ENCODE peak calls at places on chromosomes 4 and X, in nine cellular contexts. One of them, this sample, is unnamed.

GRCh38 chr4:170242471-170242870 is 152.7 kb upstream of the AADAT start:
- DNase-seq in astrocyte of the cerebellum: no peak
- DNase-seq in thoracic aorta: no peak
- DNase-seq in BJ: no peak
- DNase-seq in tibial artery: no peak
- DNase-seq in Caco-2: no peak
- DNase-seq in IMR-90: no peak
- DNase-seq in lower leg skin: no peak
- DNase-seq in choroid plexus epithelial cell: no peak
- DNase-seq in this sample: no peak

GRCh38 chr4:21752616-21753015 is 196.0 kb downstream of the KCNIP4 start:
- DNase-seq in IMR-90: no peak
- DNase-seq in astrocyte of the cerebellum: no peak
- DNase-seq in choroid plexus epithelial cell: peak
- DNase-seq in lower leg skin: no peak
- DNase-seq in thoracic aorta: no peak
- DNase-seq in tibial artery: no peak
- DNase-seq in Caco-2: no peak
- DNase-seq in BJ: no peak
- DNase-seq in this sample: no peak

GRCh38 chr4:157886650-157887049 is 286.2 kb downstream of the GASK1B start:
- DNase-seq in lower leg skin: no peak
- DNase-seq in tibial artery: no peak
- DNase-seq in BJ: no peak
- DNase-seq in astrocyte of the cerebellum: no peak
- DNase-seq in thoracic aorta: no peak
- DNase-seq in IMR-90: no peak
- DNase-seq in Caco-2: no peak
- DNase-seq in choroid plexus epithelial cell: no peak
- DNase-seq in this sample: no peak

GRCh38 chr4:3710451-3711182 is 55.6 kb upstream of the ADRA2C start:
- DNase-seq in tibial artery: no peak
- DNase-seq in astrocyte of the cerebellum: no peak
- DNase-seq in choroid plexus epithelial cell: no peak
- DNase-seq in lower leg skin: no peak
- DNase-seq in Caco-2: no peak
- DNase-seq in thoracic aorta: no peak
- DNase-seq in IMR-90: no peak
- DNase-seq in BJ: no peak
- DNase-seq in this sample: peak

GRCh38 chr4:152735302-152735917 is 44.1 kb downstream of the TIGD4 start:
- DNase-seq in astrocyte of the cerebellum: peak
- DNase-seq in thoracic aorta: no peak
- DNase-seq in Caco-2: no peak
- DNase-seq in lower leg skin: no peak
- DNase-seq in BJ: no peak
- DNase-seq in tibial artery: no peak
- DNase-seq in choroid plexus epithelial cell: peak
- DNase-seq in IMR-90: peak
- DNase-seq in this sample: no peak

GRCh38 chr4:128517096-128517738 is 229.6 kb upstream of the PGRMC2 start:
- DNase-seq in astrocyte of the cerebellum: no peak
- DNase-seq in lower leg skin: no peak
- DNase-seq in Caco-2: no peak
- DNase-seq in thoracic aorta: no peak
- DNase-seq in tibial artery: no peak
- DNase-seq in choroid plexus epithelial cell: peak
- DNase-seq in BJ: no peak
- DNase-seq in IMR-90: peak
- DNase-seq in this sample: no peak

GRCh38 chrX:7088968-7089615 is 58.4 kb upstream of the STS start:
- DNase-seq in astrocyte of the cerebellum: no peak
- DNase-seq in lower leg skin: no peak
- DNase-seq in Caco-2: peak
- DNase-seq in BJ: no peak
- DNase-seq in tibial artery: no peak
- DNase-seq in choroid plexus epithelial cell: no peak
- DNase-seq in thoracic aorta: no peak
- DNase-seq in IMR-90: no peak
- DNase-seq in this sample: peak

GRCh38 chr4:167119392-167119791 is 114.9 kb downstream of the SPOCK3 start:
- DNase-seq in choroid plexus epithelial cell: no peak
- DNase-seq in BJ: no peak
- DNase-seq in Caco-2: no peak
- DNase-seq in thoracic aorta: no peak
- DNase-seq in astrocyte of the cerebellum: no peak
- DNase-seq in tibial artery: no peak
- DNase-seq in IMR-90: no peak
- DNase-seq in lower leg skin: no peak
- DNase-seq in this sample: no peak

GRCh38 chr4:76377922-76378321 is 43.0 kb downstream of the CCDC158 start:
- DNase-seq in lower leg skin: no peak
- DNase-seq in BJ: no peak
- DNase-seq in choroid plexus epithelial cell: peak
- DNase-seq in astrocyte of the cerebellum: peak
- DNase-seq in tibial artery: no peak
- DNase-seq in IMR-90: peak
- DNase-seq in Caco-2: peak
- DNase-seq in thoracic aorta: no peak
- DNase-seq in this sample: peak

DNA sequence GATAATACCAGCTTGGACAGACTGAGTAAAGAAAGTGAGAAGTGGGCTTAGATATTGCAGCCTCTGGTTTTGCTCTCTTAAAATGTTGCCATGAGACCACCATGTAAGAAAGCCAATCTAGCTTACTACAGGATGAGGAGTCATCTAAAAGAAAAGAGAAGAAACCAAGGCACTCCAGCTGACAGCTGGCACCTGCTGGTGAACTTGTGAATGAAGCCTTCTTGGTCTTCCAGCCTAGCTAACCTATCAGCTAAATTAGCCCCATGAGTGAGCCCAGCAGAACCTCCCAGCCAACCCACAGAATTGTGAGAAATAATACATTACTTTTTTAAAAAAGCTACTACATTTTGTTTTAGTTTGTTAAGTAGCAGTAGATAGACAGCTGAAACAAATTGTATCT is 154.5 kb upstream of the QRFPR start:
- DNase-seq in astrocyte of the cerebellum: no peak
- DNase-seq in tibial artery: no peak
- DNase-seq in BJ: no peak
- DNase-seq in lower leg skin: no peak
- DNase-seq in IMR-90: no peak
- DNase-seq in choroid plexus epithelial cell: no peak
- DNase-seq in thoracic aorta: no peak
- DNase-seq in Caco-2: no peak
- DNase-seq in this sample: no peak
- TF ChIP-seq CTCF in astrocyte of the cerebellum: no peak
- TF ChIP-seq CTCF in tibial artery: no peak
- TF ChIP-seq CTCF in BJ: no peak
- TF ChIP-seq CTCF in lower leg skin: no peak
- TF ChIP-seq CTCF in IMR-90: no peak
- TF ChIP-seq CTCF in choroid plexus epithelial cell: no peak
- TF ChIP-seq CTCF in thoracic aorta: no peak
- TF ChIP-seq CTCF in Caco-2: no peak
- TF ChIP-seq CTCF in this sample: no peak

GRCh38 chrX:70042399-70043371 is 7.1 kb downstream of the AWAT2 start:
- DNase-seq in choroid plexus epithelial cell: no peak
- DNase-seq in astrocyte of the cerebellum: no peak
- DNase-seq in thoracic aorta: no peak
- DNase-seq in tibial artery: no peak
- DNase-seq in BJ: no peak
- DNase-seq in Caco-2: peak
- DNase-seq in IMR-90: peak
- DNase-seq in lower leg skin: peak
- DNase-seq in this sample: no peak
- TF ChIP-seq CTCF in choroid plexus epithelial cell: no peak
- TF ChIP-seq CTCF in astrocyte of the cerebellum: no peak
- TF ChIP-seq CTCF in thoracic aorta: no peak
- TF ChIP-seq CTCF in tibial artery: no peak
- TF ChIP-seq CTCF in BJ: no peak
- TF ChIP-seq CTCF in Caco-2: no peak
- TF ChIP-seq CTCF in IMR-90: no peak
- TF ChIP-seq CTCF in lower leg skin: no peak
- TF ChIP-seq CTCF in this sample: no peak

GRCh38 chr4:42404001-42404400 is 6.7 kb downstream of the SHISA3 start:
- DNase-seq in BJ: no peak
- DNase-seq in Caco-2: no peak
- DNase-seq in choroid plexus epithelial cell: no peak
- DNase-seq in tibial artery: no peak
- DNase-seq in astrocyte of the cerebellum: no peak
- DNase-seq in IMR-90: no peak
- DNase-seq in thoracic aorta: no peak
- DNase-seq in lower leg skin: no peak
- DNase-seq in this sample: no peak
- TF ChIP-seq CTCF in BJ: no peak
- TF ChIP-seq CTCF in Caco-2: peak
- TF ChIP-seq CTCF in choroid plexus epithelial cell: peak
- TF ChIP-seq CTCF in tibial artery: no peak
- TF ChIP-seq CTCF in astrocyte of the cerebellum: no peak
- TF ChIP-seq CTCF in IMR-90: no peak
- TF ChIP-seq CTCF in thoracic aorta: no peak
- TF ChIP-seq CTCF in lower leg skin: no peak
- TF ChIP-seq CTCF in this sample: no peak

DNA sequence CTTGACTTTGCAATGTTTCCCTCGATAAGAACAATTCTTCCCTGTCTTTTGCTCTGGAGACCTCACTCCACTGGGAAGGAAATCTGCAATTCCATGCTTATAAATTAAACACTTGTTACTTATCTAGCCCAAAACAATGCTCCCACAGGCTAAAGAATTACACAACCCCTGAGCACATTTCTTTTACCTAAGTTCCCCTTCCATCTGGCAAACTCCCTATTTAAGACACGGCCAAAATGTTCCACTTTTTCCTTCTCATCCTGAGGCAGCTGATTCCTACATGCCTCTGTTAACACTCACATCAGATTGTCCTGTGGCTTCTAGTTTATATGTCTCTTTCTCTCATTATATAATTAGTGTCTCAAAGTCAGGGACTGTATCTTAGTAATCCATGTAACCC is 211.7 kb downstream of the COX18 start:
- DNase-seq in astrocyte of the cerebellum: no peak
- DNase-seq in tibial artery: no peak
- DNase-seq in lower leg skin: no peak
- DNase-seq in choroid plexus epithelial cell: peak
- DNase-seq in thoracic aorta: no peak
- DNase-seq in IMR-90: no peak
- DNase-seq in BJ: no peak
- DNase-seq in Caco-2: no peak
- DNase-seq in this sample: no peak
- TF ChIP-seq CTCF in astrocyte of the cerebellum: no peak
- TF ChIP-seq CTCF in tibial artery: no peak
- TF ChIP-seq CTCF in lower leg skin: no peak
- TF ChIP-seq CTCF in choroid plexus epithelial cell: no peak
- TF ChIP-seq CTCF in thoracic aorta: no peak
- TF ChIP-seq CTCF in IMR-90: no peak
- TF ChIP-seq CTCF in BJ: no peak
- TF ChIP-seq CTCF in Caco-2: no peak
- TF ChIP-seq CTCF in this sample: no peak

GRCh38 chr4:147059064-147059731 is 113.5 kb upstream of the TTC29 start:
- DNase-seq in BJ: no peak
- DNase-seq in lower leg skin: no peak
- DNase-seq in Caco-2: no peak
- DNase-seq in thoracic aorta: no peak
- DNase-seq in IMR-90: no peak
- DNase-seq in choroid plexus epithelial cell: no peak
- DNase-seq in tibial artery: no peak
- DNase-seq in astrocyte of the cerebellum: no peak
- DNase-seq in this sample: no peak

GRCh38 chr4:147054241-147054902 is 108.7 kb upstream of the TTC29 start:
- DNase-seq in lower leg skin: no peak
- DNase-seq in thoracic aorta: no peak
- DNase-seq in IMR-90: no peak
- DNase-seq in Caco-2: no peak
- DNase-seq in tibial artery: no peak
- DNase-seq in astrocyte of the cerebellum: no peak
- DNase-seq in BJ: no peak
- DNase-seq in choroid plexus epithelial cell: no peak
- DNase-seq in this sample: no peak

GRCh38 chr4:147057631-147057980 is 111.9 kb upstream of the TTC29 start:
- DNase-seq in tibial artery: no peak
- DNase-seq in BJ: no peak
- DNase-seq in astrocyte of the cerebellum: no peak
- DNase-seq in Caco-2: no peak
- DNase-seq in lower leg skin: no peak
- DNase-seq in IMR-90: peak
- DNase-seq in thoracic aorta: no peak
- DNase-seq in choroid plexus epithelial cell: peak
- DNase-seq in this sample: no peak

GRCh38 chr4:147060171-147060931 is 114.7 kb upstream of the TTC29 start:
- DNase-seq in lower leg skin: no peak
- DNase-seq in astrocyte of the cerebellum: peak
- DNase-seq in choroid plexus epithelial cell: peak
- DNase-seq in IMR-90: peak
- DNase-seq in BJ: peak
- DNase-seq in Caco-2: no peak
- DNase-seq in tibial artery: peak
- DNase-seq in thoracic aorta: no peak
- DNase-seq in this sample: no peak

DNA sequence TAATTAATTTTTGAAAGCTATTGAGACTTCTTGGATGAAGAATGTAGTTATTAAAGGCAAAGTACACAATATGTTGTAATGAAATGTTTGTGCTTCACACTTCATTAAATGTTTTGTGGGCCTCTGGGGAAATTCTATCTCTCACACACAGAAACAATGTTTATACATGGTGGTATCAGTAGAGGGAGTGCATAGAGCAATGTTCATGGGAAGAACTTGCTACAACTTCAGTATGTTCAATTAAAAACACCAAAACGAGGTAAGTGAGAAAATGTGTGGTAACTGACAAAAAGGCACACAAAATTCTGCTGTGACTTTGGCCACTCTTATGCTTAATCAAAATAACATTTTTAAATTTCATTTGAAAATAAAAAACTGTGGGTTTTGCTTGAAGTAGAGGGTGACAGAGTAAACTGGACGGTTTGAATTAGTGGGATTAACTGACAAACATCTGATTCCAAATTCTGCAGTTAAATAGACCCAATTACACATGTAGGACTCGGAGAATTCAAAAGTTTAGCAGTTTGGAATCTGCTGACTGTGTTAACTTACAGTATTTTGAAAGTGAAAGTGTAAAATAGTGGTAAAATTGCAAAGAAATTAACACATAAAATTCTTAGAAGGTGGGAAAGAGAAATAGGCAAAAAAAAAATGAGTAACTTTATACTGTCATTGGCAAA is 111.4 kb upstream of the TTC29 start:
- DNase-seq in lower leg skin: no peak
- DNase-seq in Caco-2: no peak
- DNase-seq in tibial artery: no peak
- DNase-seq in thoracic aorta: no peak
- DNase-seq in choroid plexus epithelial cell: peak
- DNase-seq in BJ: no peak
- DNase-seq in astrocyte of the cerebellum: no peak
- DNase-seq in IMR-90: peak
- DNase-seq in this sample: no peak
- TF ChIP-seq CTCF in lower leg skin: no peak
- TF ChIP-seq CTCF in Caco-2: no peak
- TF ChIP-seq CTCF in tibial artery: no peak
- TF ChIP-seq CTCF in thoracic aorta: no peak
- TF ChIP-seq CTCF in choroid plexus epithelial cell: peak
- TF ChIP-seq CTCF in BJ: peak
- TF ChIP-seq CTCF in astrocyte of the cerebellum: no peak
- TF ChIP-seq CTCF in IMR-90: peak
- TF ChIP-seq CTCF in this sample: no peak

This sample was measured in nephron progenitor cell.